ENCODE peak calls at places on chromosomes 3 and 15, in nine cellular contexts. C is A549, F is psoas muscle, P is heart left ventricle, U is mucosa of descending colon, D is Caco-2, R is hepatocyte, H is cardiac muscle cell, Q is breast epithelium. L is an unnamed sample. For H3K9me3, the result is how much of the 10 kb centered on the place peaks cover.

GRCh38 chr3:28295819-28296364 is 52.6 kb upstream of the ZCWPW2 start:
- DNase-seq in P (no peak), C (no peak), H (peak), R (no peak), Q (no peak), U (no peak), F (no peak), D (no peak), L (no peak)

GRCh38 chr3:187252311-187252710 is 39.2 kb downstream of the MASP1 start:
- DNase-seq in Q (no peak), R (no peak), U (no peak), F (no peak), P (no peak), D (no peak), H (no peak), C (no peak), L (no peak)

GRCh38 chr3:65233561-65233960 is 545.8 kb upstream of the ADAMTS9 start:
- DNase-seq in C (no peak), R (no peak), F (no peak), D (no peak), Q (no peak), U (no peak), H (no peak), P (no peak), L (no peak)

GRCh38 chr15:63178034-63178433 is 11.4 kb upstream of the RAB8B start:
- DNase-seq in P (no peak), F (no peak), Q (no peak), H (peak), U (no peak), R (peak), C (no peak), D (peak), L (no peak)

GRCh38 chr3:142459929-142460328 is 12.1 kb upstream of the XRN1 start:
- DNase-seq in C (no peak), U (no peak), Q (no peak), F (no peak), H (peak), D (no peak), P (no peak), R (no peak), L (no peak)

GRCh38 chr3:139302084-139302800 is 41.6 kb upstream of the MRPS22 start:
- DNase-seq in U (no peak), D (no peak), P (peak), F (peak), C (peak), H (peak), R (peak), Q (no peak), L (peak)

GRCh38 chr3:54206874-54207273 is 84.5 kb downstream of the CACNA2D3 start:
- DNase-seq in P (no peak), H (no peak), R (no peak), U (no peak), F (no peak), C (peak), D (no peak), Q (no peak), L (no peak)

GRCh38 chr3:120730576-120731542 is 11.5 kb downstream of the RABL3 start:
- DNase-seq in H (no peak), R (no peak), D (no peak), P (no peak), F (no peak), C (no peak), U (no peak), Q (no peak), L (no peak)

GRCh38 chr3:161413127-161413854 is 42.0 kb upstream of the SPTSSB start:
- DNase-seq in R (no peak), H (peak), D (no peak), P (peak), F (no peak), C (no peak), Q (peak), U (no peak), L (no peak)
- TF ChIP-seq CTCF in R (peak), H (no peak), D (no peak), P (no peak), F (no peak), C (no peak), Q (no peak), U (no peak), L (no peak)

GRCh38 chr3:195184716-195185421 is 86.1 kb downstream of the XXYLT1 start:
- DNase-seq in Q (no peak), U (no peak), P (no peak), C (no peak), F (no peak), R (no peak), D (no peak), H (no peak), L (no peak)
- H3K9me3 ChIP-seq in Q (under half), U (under half), P (under half), C (under half), F (under half), R (under half), D (under half), H (under half), L (under half)

GRCh38 chr3:79337798-79338197 is 430.0 kb downstream of the ROBO1 start:
- DNase-seq in Q (no peak), P (no peak), H (no peak), D (no peak), C (no peak), F (no peak), U (no peak), R (no peak), L (no peak)

GRCh38 chr3:79344876-79345871 is 422.6 kb downstream of the ROBO1 start:
- DNase-seq in F (no peak), P (no peak), C (no peak), D (no peak), H (no peak), Q (no peak), R (no peak), U (no peak), L (no peak)

GRCh38 chr3:79341961-79342360 is 425.8 kb downstream of the ROBO1 start:
- DNase-seq in D (no peak), F (no peak), H (no peak), U (no peak), C (no peak), P (no peak), Q (no peak), R (no peak), L (no peak)

DNA sequence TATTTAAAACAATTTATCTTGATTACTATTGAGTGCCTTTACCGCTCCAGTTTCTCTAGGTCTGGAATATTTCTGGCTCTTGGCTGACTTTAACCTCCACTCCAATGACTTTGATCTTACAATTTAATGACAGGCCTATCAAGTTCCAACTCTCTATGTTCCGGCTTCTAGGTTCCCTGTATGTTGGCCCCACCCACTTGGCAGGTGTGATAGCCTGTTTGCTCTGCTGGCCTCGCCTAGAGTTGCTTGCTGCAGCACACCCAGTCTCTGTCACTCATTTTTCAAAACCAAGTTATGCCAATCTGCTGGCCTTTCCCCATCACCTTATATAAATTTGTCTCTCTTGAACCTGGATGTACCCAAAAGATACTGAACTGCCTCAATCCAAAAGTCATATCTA is 428.0 kb downstream of the ROBO1 start:
- DNase-seq in D (no peak), F (no peak), P (no peak), R (no peak), U (peak), C (no peak), Q (no peak), H (no peak), L (no peak)
- TF ChIP-seq CTCF in D (no peak), F (no peak), P (no peak), R (no peak), U (no peak), C (no peak), Q (no peak), H (no peak), L (no peak)

GRCh38 chr3:32781211-32781968 is 36.4 kb upstream of the TRIM71 start:
- DNase-seq in C (peak), P (peak), R (peak), Q (peak), U (peak), D (peak), H (peak), F (peak), L (peak)

GRCh38 chr3:32780071-32780734 is 37.6 kb upstream of the TRIM71 start:
- DNase-seq in P (no peak), Q (no peak), C (no peak), R (no peak), F (no peak), U (no peak), D (peak), H (no peak), L (no peak)

GRCh38 chr3:32780735-32781210 is 37.0 kb upstream of the TRIM71 start:
- DNase-seq in H (peak), F (no peak), D (peak), Q (no peak), U (peak), C (peak), P (peak), R (peak), L (no peak)

GRCh38 chr3:32778389-32778788 is 39.4 kb upstream of the TRIM71 start:
- DNase-seq in Q (no peak), F (no peak), D (no peak), C (no peak), R (no peak), P (no peak), H (no peak), U (no peak), L (no peak)

GRCh38 chr3:32782417-32782816 is 35.4 kb upstream of the TRIM71 start:
- DNase-seq in D (no peak), Q (no peak), F (no peak), P (no peak), R (no peak), C (no peak), H (no peak), U (no peak), L (no peak)
- H3K9me3 ChIP-seq in D (under half), Q (under half), F (under half), P (under half), R (under half), C (under half), H (under half), U (under half), L (under half)

GRCh38 chr3:55524565-55525244 is 37.6 kb upstream of the WNT5A start:
- DNase-seq in D (no peak), U (no peak), C (no peak), F (no peak), P (no peak), R (no peak), H (peak), Q (no peak), L (no peak)
- TF ChIP-seq CTCF in D (no peak), U (no peak), C (no peak), F (no peak), P (no peak), R (no peak), H (no peak), Q (no peak), L (no peak)

GRCh38 chr3:210649-211048 is 14.1 kb downstream of the CHL1 start:
- DNase-seq in R (no peak), F (no peak), Q (no peak), D (no peak), C (no peak), H (no peak), P (no peak), U (no peak), L (no peak)

GRCh38 chr3:217436-217835 is 20.9 kb downstream of the CHL1 start:
- DNase-seq in H (no peak), R (no peak), P (no peak), C (no peak), F (no peak), D (no peak), U (no peak), Q (no peak), L (no peak)

GRCh38 chr3:207973-208372 is 11.4 kb downstream of the CHL1 start:
- DNase-seq in C (no peak), R (no peak), Q (no peak), U (no peak), P (no peak), F (no peak), H (no peak), D (no peak), L (no peak)

GRCh38 chr3:217948-218347 is 21.4 kb downstream of the CHL1 start:
- DNase-seq in R (no peak), F (no peak), C (no peak), H (no peak), U (no peak), D (no peak), P (no peak), Q (no peak), L (no peak)

GRCh38 chr3:212432-212831 is 15.9 kb downstream of the CHL1 start:
- DNase-seq in H (no peak), R (no peak), P (no peak), D (no peak), F (no peak), Q (no peak), C (no peak), U (no peak), L (no peak)
- H3K9me3 ChIP-seq in H (under half), R (under half), P (under half), D (under half), F (under half), Q (under half), C (under half), U (under half), L (under half)

L was measured in gastrocnemius medialis.